ENCODE peak calls at places on chromosomes 6 and 20, in five cellular contexts. One of them, this sample, is unnamed.

GRCh38 chr6:110180228-110181008 is at the start of gene CDC40:
- DNase-seq in GM23248: peak; percentile 78
- DNase-seq in cardiac muscle cell: no peak
- DNase-seq in CD4-positive, alpha-beta T cell: peak; percentile 55
- DNase-seq in HepG2: peak; percentile 78
- DNase-seq in this sample: peak; percentile 55

GRCh38 chr6:20907486-20908071 is 373.3 kb downstream of the CDKAL1 start:
- DNase-seq in GM23248: no peak
- DNase-seq in cardiac muscle cell: no peak
- DNase-seq in CD4-positive, alpha-beta T cell: no peak
- DNase-seq in HepG2: no peak
- DNase-seq in this sample: no peak

GRCh38 chr6:5786321-5787053 is 220.2 kb downstream of the NRN1 start:
- DNase-seq in GM23248: no peak
- DNase-seq in cardiac muscle cell: peak; percentile 11
- DNase-seq in CD4-positive, alpha-beta T cell: no peak
- DNase-seq in HepG2: no peak
- DNase-seq in this sample: no peak

GRCh38 chr6:11076540-11076939 is 17.1 kb upstream of the SMIM13 start:
- DNase-seq in GM23248: no peak
- DNase-seq in cardiac muscle cell: no peak
- DNase-seq in CD4-positive, alpha-beta T cell: no peak
- DNase-seq in HepG2: no peak
- DNase-seq in this sample: no peak

GRCh38 chr6:101626264-101626663 is 232.8 kb downstream of the GRIK2 start:
- DNase-seq in GM23248: no peak
- DNase-seq in cardiac muscle cell: no peak
- DNase-seq in CD4-positive, alpha-beta T cell: no peak
- DNase-seq in HepG2: no peak
- DNase-seq in this sample: no peak

GRCh38 chr20:43477193-43477592 is 19.5 kb downstream of the SRSF6 start:
- DNase-seq in GM23248: no peak
- DNase-seq in cardiac muscle cell: no peak
- DNase-seq in CD4-positive, alpha-beta T cell: no peak
- DNase-seq in HepG2: no peak
- DNase-seq in this sample: no peak

GRCh38 chr20:32763202-32763999 is 1.2 kb downstream of the DNMT3B start:
- DNase-seq in GM23248: peak; percentile 24
- DNase-seq in cardiac muscle cell: no peak
- DNase-seq in CD4-positive, alpha-beta T cell: no peak
- DNase-seq in HepG2: no peak
- DNase-seq in this sample: no peak

GRCh38 chr20:48058611-48059559 is 273.6 kb upstream of the SULF2 start:
- DNase-seq in GM23248: no peak
- DNase-seq in cardiac muscle cell: no peak
- DNase-seq in CD4-positive, alpha-beta T cell: no peak
- DNase-seq in HepG2: no peak
- DNase-seq in this sample: no peak

GRCh38 chr6:128225610-128226009 is 294.8 kb downstream of the PTPRK start:
- DNase-seq in GM23248: no peak
- DNase-seq in cardiac muscle cell: no peak
- DNase-seq in CD4-positive, alpha-beta T cell: no peak
- DNase-seq in HepG2: no peak
- DNase-seq in this sample: no peak

GRCh38 chr6:119966484-119966883 is 616.9 kb upstream of the MAN1A1 start:
- DNase-seq in GM23248: no peak
- DNase-seq in cardiac muscle cell: no peak
- DNase-seq in CD4-positive, alpha-beta T cell: no peak
- DNase-seq in HepG2: peak; percentile 14
- DNase-seq in this sample: no peak

GRCh38 chr6:120876405-120876804 is 457.9 kb downstream of the TBC1D32 start:
- DNase-seq in GM23248: no peak
- DNase-seq in cardiac muscle cell: no peak
- DNase-seq in CD4-positive, alpha-beta T cell: no peak
- DNase-seq in HepG2: no peak
- DNase-seq in this sample: no peak

GRCh38 chr6:85669735-85670194 is 27.1 kb upstream of the SYNCRIP start:
- DNase-seq in GM23248: peak; percentile 49
- DNase-seq in cardiac muscle cell: peak; percentile 36
- DNase-seq in CD4-positive, alpha-beta T cell: peak; percentile 32
- DNase-seq in HepG2: no peak
- DNase-seq in this sample: no peak

GRCh38 chr6:75379536-75379935 is 94.9 kb upstream of the TMEM30A start:
- DNase-seq in GM23248: no peak
- DNase-seq in cardiac muscle cell: no peak
- DNase-seq in CD4-positive, alpha-beta T cell: no peak
- DNase-seq in HepG2: no peak
- DNase-seq in this sample: no peak

GRCh38 chr6:75381878-75382633 is 97.5 kb upstream of the TMEM30A start:
- DNase-seq in GM23248: no peak
- DNase-seq in cardiac muscle cell: peak; percentile 30
- DNase-seq in CD4-positive, alpha-beta T cell: no peak
- DNase-seq in HepG2: no peak
- DNase-seq in this sample: no peak

GRCh38 chr6:75384116-75384515 is 99.5 kb upstream of the TMEM30A start:
- DNase-seq in GM23248: no peak
- DNase-seq in cardiac muscle cell: no peak
- DNase-seq in CD4-positive, alpha-beta T cell: no peak
- DNase-seq in HepG2: no peak
- DNase-seq in this sample: no peak

GRCh38 chr6:75386050-75386770 is 101.6 kb upstream of the TMEM30A start:
- DNase-seq in GM23248: peak; percentile 33
- DNase-seq in cardiac muscle cell: peak; percentile 14
- DNase-seq in CD4-positive, alpha-beta T cell: no peak
- DNase-seq in HepG2: no peak
- DNase-seq in this sample: no peak

DNA sequence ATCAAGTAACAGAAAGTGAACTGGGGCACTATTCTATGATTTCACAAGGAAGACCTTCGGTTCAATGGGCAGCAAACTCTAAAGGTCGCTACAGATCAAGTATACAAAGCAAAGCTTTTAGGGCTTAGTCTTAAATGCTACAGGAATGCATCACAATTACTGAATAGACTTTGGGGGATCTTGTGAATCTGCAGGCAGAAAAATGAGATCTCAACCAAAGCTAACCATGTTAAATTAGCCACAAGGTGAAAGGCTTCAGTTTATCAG is 98.0 kb upstream of the TMEM30A start:
- DNase-seq in GM23248: no peak
- DNase-seq in cardiac muscle cell: no peak
- DNase-seq in CD4-positive, alpha-beta T cell: no peak
- DNase-seq in HepG2: no peak
- DNase-seq in this sample: no peak
- H3K27ac ChIP-seq in GM23248: no peak overlapping the region
- H3K27ac ChIP-seq in cardiac muscle cell: peak overlapping the region; percentile 72
- H3K27ac ChIP-seq in CD4-positive, alpha-beta T cell: no peak overlapping the region
- H3K27ac ChIP-seq in HepG2: no peak overlapping the region
- H3K27ac ChIP-seq in this sample: no peak overlapping the region

GRCh38 chr20:38052870-38053269 is 19.3 kb downstream of the RPRD1B start:
- DNase-seq in GM23248: no peak
- DNase-seq in cardiac muscle cell: no peak
- DNase-seq in CD4-positive, alpha-beta T cell: no peak
- DNase-seq in HepG2: no peak
- DNase-seq in this sample: no peak

GRCh38 chr20:38046572-38046971 is 13.0 kb downstream of the RPRD1B start:
- DNase-seq in GM23248: no peak
- DNase-seq in cardiac muscle cell: no peak
- DNase-seq in CD4-positive, alpha-beta T cell: no peak
- DNase-seq in HepG2: no peak
- DNase-seq in this sample: no peak

GRCh38 chr20:38050691-38051090 is 17.1 kb downstream of the RPRD1B start:
- DNase-seq in GM23248: peak; percentile 65
- DNase-seq in cardiac muscle cell: peak; percentile 32
- DNase-seq in CD4-positive, alpha-beta T cell: no peak
- DNase-seq in HepG2: no peak
- DNase-seq in this sample: no peak

GRCh38 chr20:38054647-38055046 is 21.1 kb downstream of the RPRD1B start:
- DNase-seq in GM23248: no peak
- DNase-seq in cardiac muscle cell: no peak
- DNase-seq in CD4-positive, alpha-beta T cell: no peak
- DNase-seq in HepG2: no peak
- DNase-seq in this sample: no peak

GRCh38 chr20:38049800-38050199 is 16.3 kb downstream of the RPRD1B start:
- DNase-seq in GM23248: peak; percentile 74
- DNase-seq in cardiac muscle cell: no peak
- DNase-seq in CD4-positive, alpha-beta T cell: no peak
- DNase-seq in HepG2: peak; percentile 62
- DNase-seq in this sample: no peak
- H3K27ac ChIP-seq in GM23248: peak overlapping the region; percentile 40
- H3K27ac ChIP-seq in cardiac muscle cell: peak overlapping the region; percentile 72
- H3K27ac ChIP-seq in CD4-positive, alpha-beta T cell: no peak overlapping the region
- H3K27ac ChIP-seq in HepG2: no peak overlapping the region
- H3K27ac ChIP-seq in this sample: no peak overlapping the region

GRCh38 chr6:31120151-31120915 is at the start of gene CDSN:
- DNase-seq in GM23248: no peak
- DNase-seq in cardiac muscle cell: no peak
- DNase-seq in CD4-positive, alpha-beta T cell: no peak
- DNase-seq in HepG2: no peak
- DNase-seq in this sample: no peak
- H3K27ac ChIP-seq in GM23248: no peak within 1 kb of the TSS
- H3K27ac ChIP-seq in cardiac muscle cell: no peak within 1 kb of the TSS
- H3K27ac ChIP-seq in CD4-positive, alpha-beta T cell: no peak within 1 kb of the TSS
- H3K27ac ChIP-seq in HepG2: no peak within 1 kb of the TSS
- H3K27ac ChIP-seq in this sample: no peak within 1 kb of the TSS

DNA sequence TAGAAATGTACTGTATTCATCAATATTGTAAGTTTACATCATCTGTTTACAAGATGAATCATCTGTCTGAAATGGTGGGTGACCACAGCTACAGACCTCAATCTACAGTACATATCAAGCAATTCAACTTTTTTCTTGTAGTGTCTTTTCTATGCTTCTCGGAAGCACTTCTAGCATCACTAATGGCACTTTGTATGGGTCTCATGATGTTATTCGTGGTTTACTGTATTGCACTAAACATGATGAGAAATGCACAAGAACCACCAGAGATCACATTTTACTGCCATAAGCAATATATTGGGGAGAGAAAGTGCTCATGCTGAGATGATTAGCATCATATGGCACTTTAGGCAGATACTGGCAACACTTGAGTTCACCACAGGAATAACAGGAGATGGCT is 15.4 kb upstream of the BTBD3 start:
- DNase-seq in GM23248: peak; percentile 53
- DNase-seq in cardiac muscle cell: no peak
- DNase-seq in CD4-positive, alpha-beta T cell: no peak
- DNase-seq in HepG2: no peak
- DNase-seq in this sample: no peak
- H3K27ac ChIP-seq in GM23248: peak overlapping the region; percentile 32
- H3K27ac ChIP-seq in cardiac muscle cell: no peak overlapping the region
- H3K27ac ChIP-seq in CD4-positive, alpha-beta T cell: no peak overlapping the region
- H3K27ac ChIP-seq in HepG2: no peak overlapping the region
- H3K27ac ChIP-seq in this sample: no peak overlapping the region

GRCh38 chr6:33869121-33869520 is 65.3 kb upstream of the MLN start:
- DNase-seq in GM23248: no peak
- DNase-seq in cardiac muscle cell: no peak
- DNase-seq in CD4-positive, alpha-beta T cell: no peak
- DNase-seq in HepG2: no peak
- DNase-seq in this sample: no peak
- H3K27ac ChIP-seq in GM23248: no peak overlapping the region
- H3K27ac ChIP-seq in cardiac muscle cell: no peak overlapping the region
- H3K27ac ChIP-seq in CD4-positive, alpha-beta T cell: no peak overlapping the region
- H3K27ac ChIP-seq in HepG2: no peak overlapping the region
- H3K27ac ChIP-seq in this sample: no peak overlapping the region

GRCh38 chr6:139582956-139583355 is 208.5 kb upstream of the CITED2 start:
- DNase-seq in GM23248: no peak
- DNase-seq in cardiac muscle cell: no peak
- DNase-seq in CD4-positive, alpha-beta T cell: no peak
- DNase-seq in HepG2: no peak
- DNase-seq in this sample: no peak
- H3K27ac ChIP-seq in GM23248: no peak overlapping the region
- H3K27ac ChIP-seq in cardiac muscle cell: no peak overlapping the region
- H3K27ac ChIP-seq in CD4-positive, alpha-beta T cell: no peak overlapping the region
- H3K27ac ChIP-seq in HepG2: no peak overlapping the region
- H3K27ac ChIP-seq in this sample: no peak overlapping the region

GRCh38 chr6:148530394-148530923 is 187.8 kb downstream of the SASH1 start:
- DNase-seq in GM23248: peak; percentile 95
- DNase-seq in cardiac muscle cell: peak; percentile 78
- DNase-seq in CD4-positive, alpha-beta T cell: no peak
- DNase-seq in HepG2: no peak
- DNase-seq in this sample: no peak
- H3K27ac ChIP-seq in GM23248: peak overlapping the region; percentile 100
- H3K27ac ChIP-seq in cardiac muscle cell: no peak overlapping the region
- H3K27ac ChIP-seq in CD4-positive, alpha-beta T cell: no peak overlapping the region
- H3K27ac ChIP-seq in HepG2: no peak overlapping the region
- H3K27ac ChIP-seq in this sample: peak overlapping the region; percentile 17

GRCh38 chr6:106116125-106116524 is 30.0 kb downstream of the PRDM1 start:
- DNase-seq in GM23248: peak; percentile 64
- DNase-seq in cardiac muscle cell: no peak
- DNase-seq in CD4-positive, alpha-beta T cell: no peak
- DNase-seq in HepG2: no peak
- DNase-seq in this sample: peak; percentile 22

GRCh38 chr6:106117579-106117978 is 31.4 kb downstream of the PRDM1 start:
- DNase-seq in GM23248: no peak
- DNase-seq in cardiac muscle cell: no peak
- DNase-seq in CD4-positive, alpha-beta T cell: peak; percentile 65
- DNase-seq in HepG2: no peak
- DNase-seq in this sample: no peak

GRCh38 chr6:106119991-106120390 is 33.9 kb downstream of the PRDM1 start:
- DNase-seq in GM23248: no peak
- DNase-seq in cardiac muscle cell: no peak
- DNase-seq in CD4-positive, alpha-beta T cell: no peak
- DNase-seq in HepG2: no peak
- DNase-seq in this sample: no peak

GRCh38 chr6:106119526-106119925 is 33.4 kb downstream of the PRDM1 start:
- DNase-seq in GM23248: no peak
- DNase-seq in cardiac muscle cell: no peak
- DNase-seq in CD4-positive, alpha-beta T cell: no peak
- DNase-seq in HepG2: no peak
- DNase-seq in this sample: no peak

DNA sequence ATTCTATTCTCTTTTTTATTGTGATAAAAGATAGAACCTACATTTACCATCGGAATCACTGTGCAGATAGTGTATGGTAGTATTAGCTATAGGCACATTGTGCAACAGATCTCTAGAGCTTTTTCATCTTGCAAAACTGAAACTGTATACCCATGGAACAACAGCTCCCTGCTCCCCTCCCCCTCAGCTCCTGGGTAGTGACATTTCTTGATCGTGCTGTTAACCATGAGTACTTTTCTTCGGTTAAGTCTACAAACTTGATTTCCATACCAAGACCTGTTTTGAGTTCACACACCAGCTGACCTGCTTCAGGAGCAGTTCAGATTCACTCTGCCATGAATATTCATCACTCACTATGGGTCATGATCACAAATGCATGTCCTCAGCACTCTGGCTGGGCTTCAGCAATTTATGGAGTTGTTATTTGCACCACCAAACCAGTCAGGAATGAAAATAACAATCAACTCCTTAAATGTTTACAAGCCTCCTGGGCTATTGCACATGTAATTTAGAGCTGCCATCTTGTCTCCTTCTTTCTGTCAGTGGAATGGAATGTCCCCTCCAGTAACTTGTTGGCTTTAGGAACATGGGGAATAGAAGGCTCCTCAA is 32.8 kb downstream of the PRDM1 start:
- DNase-seq in GM23248: no peak
- DNase-seq in cardiac muscle cell: no peak
- DNase-seq in CD4-positive, alpha-beta T cell: no peak
- DNase-seq in HepG2: no peak
- DNase-seq in this sample: no peak
- H3K27ac ChIP-seq in GM23248: no peak overlapping the region
- H3K27ac ChIP-seq in cardiac muscle cell: no peak overlapping the region
- H3K27ac ChIP-seq in CD4-positive, alpha-beta T cell: no peak overlapping the region
- H3K27ac ChIP-seq in HepG2: no peak overlapping the region
- H3K27ac ChIP-seq in this sample: no peak overlapping the region

This sample was measured in substantia nigra.